ENCODE peak calls at places on chromosomes 2 and 18, in nine cellular contexts. B is kidney tubule cell, V is GM10248, S is Daoy, C is hypothalamus, W is fibroblast of the aortic adventitia, Y is activated T-cell treated with anti-CD3 and anti-CD28 coated beads for 1 hour, E is upper lobe of right lung, J is cerebellum. N is an unnamed sample.
A peak's percentile ranks its signal among the peaks of the same experiment; 100 is the strongest.

GRCh38 chr18:61710082-61710620 is 182.7 kb downstream of the RNF152 start:
- DNase-seq in Y (no peak), W (no peak), C (no peak), B (no peak), S (no peak), E (no peak), V (no peak), J (no peak), N (no peak)

GRCh38 chr2:101710690-101711318 is 13.3 kb downstream of the MAP4K4 start:
- DNase-seq in J (no peak), W (no peak), B (no peak), V (no peak), Y (no peak), S (no peak), E (no peak), C (no peak), N (peak; percentile 80)

GRCh38 chr18:59906203-59906602 is 6.4 kb downstream of the PMAIP1 start:
- DNase-seq in Y (no peak), E (no peak), B (no peak), C (no peak), V (no peak), W (no peak), J (no peak), S (no peak), N (no peak)

GRCh38 chr2:46411245-46411641 is 68.1 kb upstream of the TMEM247 start:
- DNase-seq in C (no peak), B (peak; percentile 89), S (no peak), V (no peak), J (no peak), W (no peak), E (no peak), Y (no peak), N (no peak)

GRCh38 chr2:25742501-25742900 is 69.1 kb upstream of the DTNB start:
- DNase-seq in E (no peak), C (no peak), S (no peak), V (no peak), W (no peak), B (no peak), J (peak; percentile 7), Y (no peak), N (no peak)

GRCh38 chr2:72210470-72210869 is 62.8 kb upstream of the CYP26B1 start:
- DNase-seq in S (peak; percentile 66), B (peak; percentile 88), E (no peak), V (no peak), J (no peak), C (no peak), W (no peak), Y (no peak), N (no peak)

GRCh38 chr2:228675715-228676114 is 494.2 kb upstream of the SPHKAP start:
- DNase-seq in S (no peak), W (peak; percentile 83), B (no peak), J (no peak), V (no peak), Y (no peak), E (no peak), C (no peak), N (no peak)

GRCh38 chr2:161165266-161165665 is 5.0 kb downstream of the TANK start:
- DNase-seq in V (no peak), B (peak; percentile 23), W (peak; percentile 85), Y (no peak), S (no peak), E (no peak), C (no peak), J (no peak), N (no peak)

GRCh38 chr2:207533609-207534008 is 3.8 kb downstream of the CREB1 start:
- DNase-seq in W (no peak), V (no peak), S (no peak), E (no peak), J (no peak), B (no peak), C (no peak), Y (no peak), N (no peak)

GRCh38 chr18:79167526-79168190 is 98.5 kb downstream of the ATP9B start:
- DNase-seq in S (no peak), V (no peak), J (peak; percentile 65), W (no peak), C (no peak), B (no peak), Y (no peak), E (no peak), N (no peak)

GRCh38 chr2:143844986-143845385 is 674.9 kb downstream of the ZEB2 start:
- DNase-seq in W (no peak), E (no peak), S (no peak), J (no peak), B (no peak), C (no peak), Y (no peak), V (no peak), N (no peak)

GRCh38 chr18:79819951-79820351 is 22.2 kb downstream of the KCNG2 start:
- DNase-seq in E (no peak), W (no peak), B (no peak), C (no peak), J (no peak), Y (no peak), V (peak; percentile 81), S (no peak), N (no peak)

GRCh38 chr2:151943461-151943860 is 115.2 kb upstream of the ARL5A start:
- DNase-seq in B (no peak), Y (no peak), V (no peak), J (no peak), E (no peak), W (no peak), S (no peak), C (no peak), N (no peak)

GRCh38 chr2:96540136-96540535 is 3.6 kb downstream of the ARID5A start:
- DNase-seq in V (no peak), Y (no peak), E (peak; percentile 21), C (no peak), W (peak; percentile 41), B (peak; percentile 32), S (peak; percentile 59), J (no peak), N (no peak)

GRCh38 chr18:48313803-48314202 is 95.4 kb downstream of the ZBTB7C start:
- DNase-seq in V (no peak), C (no peak), E (no peak), J (no peak), W (no peak), S (no peak), Y (no peak), B (no peak), N (no peak)

GRCh38 chr2:150485871-150486538 is 1.5 kb downstream of the RND3 start:
- DNase-seq in J (peak; percentile 1), E (peak; percentile 84), V (peak; percentile 10), B (peak; percentile 88), W (peak; percentile 82), Y (no peak), C (peak; percentile 19), S (peak; percentile 87), N (peak; percentile 80)

GRCh38 chr2:11174222-11174621 is 19.0 kb downstream of the SLC66A3 start:
- DNase-seq in S (no peak), W (no peak), B (no peak), C (no peak), E (no peak), J (no peak), Y (no peak), V (no peak), N (no peak)

GRCh38 chr2:101972621-101973434 is 18.9 kb upstream of the IL1R2 start:
- DNase-seq in E (no peak), Y (no peak), J (no peak), V (no peak), S (peak; percentile 33), B (peak; percentile 90), W (peak; percentile 77), C (no peak), N (peak; percentile 4)

GRCh38 chr2:218882866-218883366 is 2.3 kb downstream of the WNT10A start:
- DNase-seq in S (peak; percentile 59), V (no peak), E (peak; percentile 57), W (no peak), C (no peak), B (peak; percentile 77), J (no peak), Y (no peak), N (no peak)

GRCh38 chr2:26148501-26148900 is 24.4 kb upstream of the GAREM2 start:
- DNase-seq in E (no peak), J (no peak), S (no peak), B (no peak), W (peak; percentile 24), C (no peak), V (no peak), Y (no peak), N (peak; percentile 25)

GRCh38 chr18:7038330-7038846 is 79.2 kb downstream of the LAMA1 start:
- DNase-seq in S (peak; percentile 86), J (no peak), Y (no peak), W (peak; percentile 88), C (peak; percentile 22), E (peak; percentile 84), V (no peak), B (peak; percentile 98), N (peak; percentile 11)

GRCh38 chr2:226418521-226418920 is 381.1 kb downstream of the IRS1 start:
- DNase-seq in J (no peak), E (no peak), V (no peak), S (no peak), Y (no peak), C (no peak), B (no peak), W (no peak), N (no peak)

GRCh38 chr2:10980886-10981425 is 69.2 kb downstream of the KCNF1 start:
- DNase-seq in B (no peak), J (no peak), S (no peak), Y (no peak), V (no peak), W (no peak), C (no peak), E (no peak), N (no peak)

GRCh38 chr2:20650412-20650879 is 452 bp downstream of the HS1BP3 start:
- DNase-seq in B (peak; percentile 47), J (peak; percentile 75), C (no peak), V (peak; percentile 56), Y (no peak), W (peak; percentile 40), E (no peak), S (no peak), N (peak; percentile 25)

GRCh38 chr2:45435316-45435715 is 175.8 kb downstream of the SRBD1 start:
- DNase-seq in Y (no peak), E (no peak), S (no peak), B (peak; percentile 96), V (no peak), W (peak; percentile 18), J (no peak), C (no peak), N (peak; percentile 7)

GRCh38 chr2:64479259-64480198 is 25.6 kb downstream of the LGALSL start:
- DNase-seq in E (no peak), C (no peak), W (no peak), V (no peak), S (no peak), J (no peak), B (no peak), Y (no peak), N (no peak)

GRCh38 chr2:240836781-240837467 is 16.9 kb upstream of the KIF1A start:
- DNase-seq in V (no peak), C (peak; percentile 54), W (peak; percentile 65), B (no peak), J (no peak), Y (no peak), S (peak; percentile 55), E (no peak), N (no peak)

GRCh38 chr2:7358865-7359264 is 441.7 kb downstream of the RNF144A start:
- DNase-seq in Y (no peak), W (no peak), C (no peak), J (no peak), E (no peak), V (no peak), S (no peak), B (no peak), N (no peak)

GRCh38 chr2:120222186-120223033 is 790 bp downstream of the TMEM185B start:
- DNase-seq in B (no peak), Y (no peak), W (no peak), C (no peak), S (no peak), V (no peak), E (no peak), J (no peak), N (no peak)

GRCh38 chr18:62690416-62690815 is 24.9 kb upstream of the PHLPP1 start:
- DNase-seq in C (peak; percentile 83), B (no peak), V (no peak), J (peak; percentile 8), W (no peak), E (no peak), Y (no peak), S (no peak), N (no peak)

GRCh38 chr2:102313025-102313424 is 1.7 kb downstream of the IL1RL1 start:
- DNase-seq in S (peak; percentile 51), V (no peak), Y (no peak), C (no peak), B (peak; percentile 79), W (peak; percentile 80), E (no peak), J (no peak), N (no peak)

N was measured in A673.